ENCODE peak calls at places on chromosome 5, in seven cellular contexts. V is putamen, M is retina, W is fibroblast of villous mesenchyme, K is AG08395, H is tibial nerve, S is SJSA1. O is an unnamed sample.

GRCh38 chr5:144567416-144567770 is 396.7 kb downstream of the KCTD16 start:
- DNase-seq in V (no peak), M (no peak), W (peak), K (no peak), H (no peak), S (no peak), O (no peak)

GRCh38 chr5:175493726-175494125 is 15.4 kb downstream of the SFXN1 start:
- DNase-seq in V (no peak), M (no peak), W (peak), K (no peak), H (no peak), S (peak), O (no peak)

GRCh38 chr5:8136271-8136670 is 267.3 kb downstream of the MTRR start:
- DNase-seq in V (no peak), M (peak), W (no peak), K (no peak), H (no peak), S (no peak), O (no peak)

GRCh38 chr5:179765400-179765799 is 28.4 kb upstream of the LTC4S start:
- DNase-seq in V (no peak), M (peak), W (peak), K (peak), H (no peak), S (peak), O (no peak)

GRCh38 chr5:154110781-154111180 is 72.0 kb downstream of the MFAP3 start:
- DNase-seq in V (no peak), M (no peak), W (peak), K (peak), H (no peak), S (no peak), O (no peak)

GRCh38 chr5:38672059-38672791 is 115.8 kb upstream of the LIFR start:
- DNase-seq in V (no peak), M (no peak), W (peak), K (no peak), H (no peak), S (peak), O (no peak)

GRCh38 chr5:3601060-3601710 is 5.6 kb downstream of the IRX1 start:
- DNase-seq in V (no peak), M (peak), W (no peak), K (no peak), H (no peak), S (no peak), O (no peak)

GRCh38 chr5:119274767-119275130 is 81.1 kb upstream of the TNFAIP8 start:
- DNase-seq in V (no peak), M (no peak), W (peak), K (peak), H (no peak), S (no peak), O (no peak)

GRCh38 chr5:143195496-143195895 is 208.0 kb downstream of the NR3C1 start:
- DNase-seq in V (no peak), M (no peak), W (no peak), K (peak), H (peak), S (no peak), O (no peak)

GRCh38 chr5:141533897-141534296 is 45.0 kb downstream of the PCDHGC5 start:
- DNase-seq in V (no peak), M (no peak), W (no peak), K (no peak), H (no peak), S (no peak), O (no peak)

GRCh38 chr5:68217476-68217984 is 2.0 kb downstream of the PIK3R1 start:
- DNase-seq in V (no peak), M (no peak), W (peak), K (no peak), H (no peak), S (peak), O (no peak)

GRCh38 chr5:122858451-122858850 is 13.0 kb downstream of the SNX24 start:
- DNase-seq in V (no peak), M (no peak), W (peak), K (no peak), H (no peak), S (no peak), O (no peak)

GRCh38 chr5:32115985-32116384 is 58.1 kb downstream of the GOLPH3 start:
- DNase-seq in V (no peak), M (peak), W (peak), K (no peak), H (no peak), S (no peak), O (no peak)

GRCh38 chr5:151183451-151184245 is 26.1 kb upstream of the ANXA6 start:
- DNase-seq in V (no peak), M (peak), W (peak), K (peak), H (no peak), S (no peak), O (no peak)

GRCh38 chr5:80672140-80672736 is 17.5 kb upstream of the DHFR start:
- DNase-seq in V (peak), M (peak), W (peak), K (peak), H (peak), S (peak), O (peak)